ENCODE peak calls at places on chromosomes 2 and 18, in five cellular contexts. A is PC-3; I is upper lobe of left lung; H is tibial nerve; W is effector CD4-positive, alpha-beta T cell. L is an unnamed sample.

GRCh38 chr18:22169011-22169888 is at the start of gene GATA6:
- DNase-seq in I (peak), W (no peak), H (peak), A (peak), L (peak)

GRCh38 chr2:136131961-136132839 is 14.3 kb upstream of the CXCR4 start:
- DNase-seq in I (no peak), H (no peak), A (no peak), W (peak), L (no peak)

GRCh38 chr18:58541789-58542425 is 87.0 kb downstream of the ALPK2 start:
- DNase-seq in I (no peak), W (no peak), H (no peak), A (peak), L (no peak)

GRCh38 chr18:50627594-50628542 is 68.0 kb downstream of the MAPK4 start:
- DNase-seq in H (no peak), I (peak), A (no peak), W (no peak), L (no peak)

GRCh38 chr2:19176977-19177376 is 181.4 kb downstream of the OSR1 start:
- DNase-seq in A (peak), I (no peak), W (no peak), H (no peak), L (no peak)

GRCh38 chr2:165699931-165700330 is 94.1 kb downstream of the GALNT3 start:
- DNase-seq in I (no peak), H (no peak), A (no peak), W (no peak), L (no peak)

GRCh38 chr2:118576109-118576855 is 271.2 kb downstream of the EN1 start:
- DNase-seq in I (no peak), H (no peak), A (no peak), W (no peak), L (peak)

GRCh38 chr2:48510329-48510728 is 19.6 kb upstream of the STON1 start:
- DNase-seq in A (peak), I (no peak), H (no peak), W (no peak), L (no peak)

GRCh38 chr18:76771132-76771824 is 51.1 kb upstream of the ZNF236 start:
- DNase-seq in H (no peak), I (no peak), A (no peak), W (no peak), L (no peak)

GRCh38 chr2:147352294-147352693 is 492.5 kb upstream of the ACVR2A start:
- DNase-seq in H (no peak), W (no peak), A (no peak), I (no peak), L (no peak)

GRCh38 chr2:1079873-1080799 is 129.5 kb downstream of the SNTG2 start:
- DNase-seq in I (peak), A (no peak), W (no peak), H (no peak), L (no peak)

L was measured in heart right ventricle.